ENCODE peak calls at places on chromosome 1, in seven cellular contexts. F is CD8-positive, alpha-beta T cell; H is iris pigment epithelial cell; X is stimulated activated CD4-positive, alpha-beta T cell treated with anti-CD3 and anti-CD28 coated beads, Interleukin-1b, Interleukin-23, amount 100 ng/mL, for 24 hours; J is activated CD4-positive, alpha-beta memory T cell treated with anti-CD3 and anti-CD28 coated beads, Interleukin-2, amount 10 ng/mL, durations not matched to agents 7 days and 5 days; U is activated naive CD8-positive, alpha-beta T cell treated with anti-CD3 and anti-CD28 coated beads for 36 hours; C is CD8-positive, alpha-beta memory T cell. V is an unnamed sample.

GRCh38 chr1:183239220-183239742 is 53.2 kb downstream of the LAMC2 start:
- DNase-seq in F (no peak), H (no peak), X (no peak), J (no peak), U (no peak), C (no peak), V (no peak)

GRCh38 chr1:30183895-30184294 is 539.5 kb downstream of the MATN1 start:
- DNase-seq in F (no peak), H (no peak), X (no peak), J (no peak), U (no peak), C (no peak), V (no peak)

GRCh38 chr1:31032266-31032665 is 33.3 kb downstream of the PUM1 start:
- DNase-seq in F (no peak), H (no peak), X (no peak), J (no peak), U (no peak), C (no peak), V (no peak)

GRCh38 chr1:209367031-209367813 is 216.3 kb upstream of the CAMK1G start:
- DNase-seq in F (no peak), H (peak), X (no peak), J (no peak), U (no peak), C (no peak), V (no peak)

GRCh38 chr1:9904571-9904970 is 5.5 kb downstream of the CTNNBIP1 start:
- DNase-seq in F (no peak), H (peak), X (no peak), J (no peak), U (no peak), C (no peak), V (no peak)

GRCh38 chr1:205191617-205192016 is 19.9 kb downstream of the DSTYK start:
- DNase-seq in F (no peak), H (no peak), X (no peak), J (no peak), U (no peak), C (no peak), V (no peak)

GRCh38 chr1:14415396-14415795 is 183.1 kb upstream of the KAZN start:
- DNase-seq in F (no peak), H (no peak), X (no peak), J (no peak), U (no peak), C (no peak), V (peak)

GRCh38 chr1:154179951-154180687 is 11.8 kb downstream of the TPM3 start:
- DNase-seq in F (no peak), H (no peak), X (no peak), J (no peak), U (no peak), C (no peak), V (no peak)

GRCh38 chr1:116902027-116902426 is 7.7 kb upstream of the PTGFRN start:
- DNase-seq in F (no peak), H (no peak), X (no peak), J (no peak), U (no peak), C (no peak), V (no peak)

GRCh38 chr1:232620356-232620841 is 9.5 kb downstream of the SIPA1L2 start:
- DNase-seq in F (no peak), H (peak), X (no peak), J (no peak), U (no peak), C (no peak), V (no peak)

GRCh38 chr1:186813420-186813819 is 15.3 kb upstream of the PLA2G4A start:
- DNase-seq in F (no peak), H (peak), X (no peak), J (no peak), U (no peak), C (no peak), V (no peak)

GRCh38 chr1:154759196-154759595 is 110.9 kb downstream of the KCNN3 start:
- DNase-seq in F (peak), H (no peak), X (no peak), J (peak), U (peak), C (no peak), V (no peak)